ENCODE peak calls at places on chromosomes 12 and 14, in seven cellular contexts. U is cardiac septum; G is cardiac fibroblast; J is activated CD8-positive, alpha-beta memory T cell treated with anti-CD3 and anti-CD28 coated beads for 24 hours; X is GM03348; Y is kidney tubule cell; Z is stimulated activated CD8-positive, alpha-beta memory T cell treated with anti-CD3 and anti-CD28 coated beads, Interleukin-2, amount 100 ng/mL, for 48 hours. F is an unnamed sample.

GRCh38 chr12:69415471-69416275 is 54.5 kb upstream of the FRS2 start:
- DNase-seq in Y (peak; percentile 60), G (peak; percentile 95), X (peak; percentile 90), Z (no peak), J (no peak), U (no peak), F (peak; percentile 95)

GRCh38 chr12:40031965-40032364 is 73.9 kb downstream of the SLC2A13 start:
- DNase-seq in G (no peak), Z (no peak), J (no peak), Y (no peak), U (no peak), X (no peak), F (no peak)

GRCh38 chr12:51524386-51524901 is 66.6 kb upstream of the SCN8A start:
- DNase-seq in X (no peak), Y (no peak), U (no peak), Z (no peak), G (no peak), J (no peak), F (peak; percentile 94)

GRCh38 chr12:120886194-120887018 is 17.8 kb downstream of the SPPL3 start:
- DNase-seq in J (no peak), U (no peak), G (no peak), Z (no peak), X (no peak), Y (no peak), F (no peak)

GRCh38 chr12:16833376-16833775 is 227.4 kb upstream of the LMO3 start:
- DNase-seq in X (no peak), Y (no peak), J (no peak), Z (no peak), G (no peak), U (no peak), F (no peak)

GRCh38 chr12:75951399-75952228 is 80.0 kb downstream of the PHLDA1 start:
- DNase-seq in J (no peak), Z (no peak), G (no peak), U (no peak), X (no peak), Y (no peak), F (no peak)

GRCh38 chr12:117685115-117685926 is 283.5 kb downstream of the KSR2 start:
- DNase-seq in X (peak; percentile 91), Y (peak; percentile 98), J (no peak), U (peak; percentile 49), Z (no peak), G (no peak), F (peak; percentile 27)

GRCh38 chr12:54207539-54208267 is 18.9 kb upstream of the SMUG1 start:
- DNase-seq in U (peak; percentile 83), Z (peak; percentile 70), Y (peak; percentile 82), J (peak; percentile 92), G (peak; percentile 55), X (peak; percentile 85), F (peak; percentile 79)

GRCh38 chr12:95173392-95174251 is 43.6 kb downstream of the FGD6 start:
- DNase-seq in Y (peak; percentile 93), J (no peak), Z (no peak), G (peak; percentile 90), U (peak; percentile 78), X (peak; percentile 23), F (peak; percentile 41)

GRCh38 chr12:101891462-101891971 is 14.1 kb downstream of the DRAM1 start:
- DNase-seq in U (no peak), X (peak; percentile 67), G (peak; percentile 69), J (no peak), Y (peak; percentile 72), Z (no peak), F (no peak)

GRCh38 chr12:53049582-53050318 is at the start of gene TNS2:
- DNase-seq in Z (no peak), U (peak; percentile 89), J (no peak), X (peak; percentile 79), Y (peak; percentile 64), G (peak; percentile 86), F (peak; percentile 55)

GRCh38 chr12:95117178-95117599 is 43.8 kb upstream of the NR2C1 start:
- DNase-seq in G (peak; percentile 86), J (peak; percentile 65), Y (peak; percentile 92), X (peak; percentile 68), Z (peak; percentile 15), U (no peak), F (peak; percentile 73)

GRCh38 chr14:54343276-54344121 is 53.3 kb upstream of the CDKN3 start:
- DNase-seq in G (peak; percentile 43), Z (no peak), Y (no peak), J (no peak), U (no peak), X (no peak), F (peak; percentile 79)

GRCh38 chr12:131159660-131160059 is 206.0 kb downstream of the ADGRD1 start:
- DNase-seq in Z (no peak), X (no peak), J (no peak), U (no peak), G (no peak), Y (no peak), F (peak; percentile 78)

GRCh38 chr12:122687091-122687490 is 16.1 kb downstream of the HCAR2 start:
- DNase-seq in G (peak; percentile 53), Y (no peak), U (no peak), Z (no peak), X (no peak), J (no peak), F (no peak)

GRCh38 chr14:97442363-97442762 is 645.2 kb downstream of the VRK1 start:
- DNase-seq in G (no peak), J (no peak), Z (no peak), U (no peak), X (no peak), Y (no peak), F (no peak)

GRCh38 chr14:101193845-101194355 is 290.4 kb upstream of the RTL1 start:
- DNase-seq in X (no peak), U (peak; percentile 57), J (no peak), G (no peak), Y (no peak), Z (no peak), F (no peak)

GRCh38 chr14:50619569-50620141 is 48.5 kb downstream of the SAV1 start:
- DNase-seq in J (no peak), U (no peak), Z (no peak), X (peak; percentile 61), Y (peak; percentile 40), G (peak; percentile 71), F (peak; percentile 17)